ENCODE peak calls at places on chromosomes 11 and 22, in ten cellular contexts. P is A549, G is heart right ventricle, A is HCT116, D is PC-3, L is AG04450, B is fibroblast of lung, Y is SK-N-SH, V is tibial nerve, E is pancreas. U is an unnamed sample.

GRCh38 chr11:118211006-118211405 is 13.8 kb downstream of the JAML start:
- DNase-seq in P (no peak), G (peak), A (no peak), D (no peak), L (no peak), B (no peak), Y (no peak), V (no peak), E (no peak), U (no peak)

GRCh38 chr22:46021577-46021976 is 44.6 kb upstream of the WNT7B start:
- DNase-seq in P (no peak), G (no peak), A (no peak), D (no peak), L (no peak), B (no peak), Y (no peak), V (no peak), E (no peak), U (no peak)

GRCh38 chr11:8777907-8778767 is 95.5 kb downstream of the RPL27A start:
- DNase-seq in P (no peak), G (peak), A (no peak), D (no peak), L (no peak), B (peak), Y (no peak), V (no peak), E (peak), U (no peak)

GRCh38 chr11:103581680-103582265 is 454.7 kb upstream of the DDI1 start:
- DNase-seq in P (no peak), G (no peak), A (no peak), D (no peak), L (no peak), B (no peak), Y (no peak), V (no peak), E (no peak), U (no peak)

GRCh38 chr11:69848196-69848595 is 29.0 kb upstream of the FGF3 start:
- DNase-seq in P (no peak), G (no peak), A (no peak), D (peak), L (no peak), B (peak), Y (no peak), V (no peak), E (no peak), U (no peak)

GRCh38 chr22:36292823-36293530 is 40.0 kb downstream of the APOL1 start:
- DNase-seq in P (no peak), G (no peak), A (no peak), D (no peak), L (no peak), B (no peak), Y (no peak), V (no peak), E (peak), U (no peak)

GRCh38 chr11:123742778-123743177 is 1.3 kb upstream of the ZNF202 start:
- DNase-seq in P (no peak), G (no peak), A (no peak), D (no peak), L (no peak), B (no peak), Y (no peak), V (no peak), E (no peak), U (no peak)

GRCh38 chr11:94175545-94175944 is 46.9 kb downstream of the PANX1 start:
- DNase-seq in P (no peak), G (no peak), A (no peak), D (no peak), L (no peak), B (peak), Y (no peak), V (no peak), E (no peak), U (peak)

GRCh38 chr11:131179867-131180266 is 190.5 kb upstream of the NTM start:
- DNase-seq in P (no peak), G (no peak), A (no peak), D (no peak), L (no peak), B (no peak), Y (no peak), V (no peak), E (no peak), U (no peak)

GRCh38 chr11:47725445-47726442 is 10.6 kb upstream of the AGBL2 start:
- DNase-seq in P (no peak), G (no peak), A (no peak), D (no peak), L (no peak), B (peak), Y (no peak), V (no peak), E (no peak), U (no peak)

DNA sequence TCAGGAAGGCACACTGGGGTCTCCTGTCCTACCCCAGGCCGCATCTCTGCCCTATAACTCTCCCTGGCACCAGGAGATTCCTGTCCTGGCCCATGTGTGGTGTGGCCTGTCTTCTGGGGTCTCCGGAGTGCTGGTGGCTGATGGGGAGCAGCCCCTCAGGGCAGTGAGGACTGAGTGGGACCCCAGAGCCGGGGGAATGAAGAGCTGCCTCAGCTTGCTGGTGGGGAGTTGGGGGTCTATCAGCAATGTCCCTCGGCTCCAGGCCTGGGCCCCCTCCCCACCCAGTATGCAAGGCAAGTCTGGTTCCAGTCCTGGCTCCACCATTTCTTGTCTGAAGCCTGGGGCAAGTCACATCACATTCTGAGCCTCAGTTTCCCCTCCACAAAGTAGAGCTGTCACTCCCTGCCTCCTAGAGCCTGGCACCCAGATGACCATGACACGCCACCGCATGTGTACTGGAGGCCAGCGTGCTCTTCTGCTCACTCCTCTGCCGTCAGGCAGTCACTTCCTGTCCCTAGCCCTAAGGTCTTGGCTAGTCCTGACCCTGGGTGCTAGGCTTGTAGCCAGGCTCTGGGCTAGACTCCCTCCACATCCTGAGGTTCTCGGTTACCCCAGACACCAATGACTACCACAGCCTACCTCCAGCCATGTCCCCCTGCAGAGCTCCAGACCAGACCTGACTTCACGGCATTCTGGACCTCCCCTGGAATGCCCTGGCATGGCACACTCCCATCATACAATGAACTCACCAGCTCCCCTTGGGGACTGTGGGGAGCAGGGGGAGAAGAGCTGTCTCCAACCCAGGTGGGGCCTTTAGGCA is 12.8 kb downstream of the ARAP1 start:
- DNase-seq in P (no peak), G (no peak), A (no peak), D (no peak), L (no peak), B (no peak), Y (no peak), V (no peak), E (peak), U (no peak)
- H3K27ac ChIP-seq in P (no peak), G (peak), A (no peak), D (no peak), L (no peak), B (no peak), Y (no peak), V (peak), E (no peak), U (no peak)

GRCh38 chr11:1011320-1011698 is 25.2 kb downstream of the MUC6 start:
- DNase-seq in P (no peak), G (no peak), A (no peak), D (no peak), L (no peak), B (no peak), Y (no peak), V (no peak), E (peak), U (no peak)

GRCh38 chr11:1013628-1013935 is 22.9 kb downstream of the MUC6 start:
- DNase-seq in P (no peak), G (no peak), A (no peak), D (no peak), L (no peak), B (no peak), Y (no peak), V (no peak), E (no peak), U (no peak)

GRCh38 chr11:1012740-1013627 is 23.5 kb downstream of the MUC6 start:
- DNase-seq in P (no peak), G (no peak), A (no peak), D (no peak), L (no peak), B (no peak), Y (no peak), V (no peak), E (no peak), U (no peak)

GRCh38 chr11:1010551-1011319 is 25.8 kb downstream of the MUC6 start:
- DNase-seq in P (no peak), G (no peak), A (no peak), D (no peak), L (no peak), B (no peak), Y (no peak), V (no peak), E (peak), U (no peak)

DNA sequence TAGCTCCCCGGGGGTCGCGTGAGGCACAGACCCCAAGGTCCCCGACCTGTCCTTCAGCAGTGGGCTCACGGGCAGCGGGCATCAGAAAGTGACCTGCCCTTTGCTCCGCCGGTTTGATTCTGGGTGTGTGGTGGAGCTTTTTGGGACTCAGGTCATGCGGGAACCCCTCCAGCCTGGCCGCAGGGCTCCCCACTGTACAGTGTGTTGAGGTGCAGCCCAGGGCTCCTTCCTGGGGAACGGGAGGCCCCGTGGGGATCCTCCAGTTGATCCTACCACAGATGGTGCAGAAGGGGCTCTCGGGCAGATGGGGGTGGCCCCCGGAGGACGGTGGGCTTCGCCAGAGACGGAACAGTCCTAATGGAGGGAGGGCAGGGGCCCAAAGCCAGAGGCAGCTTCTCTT is 24.2 kb downstream of the MUC6 start:
- DNase-seq in P (no peak), G (no peak), A (no peak), D (no peak), L (no peak), B (no peak), Y (no peak), V (no peak), E (no peak), U (no peak)
- H3K27ac ChIP-seq in P (no peak), G (no peak), A (no peak), D (no peak), L (no peak), B (no peak), Y (no peak), V (no peak), E (no peak), U (no peak)

GRCh38 chr11:63609971-63610580 is 4.2 kb downstream of the PLAAT3 start:
- DNase-seq in P (no peak), G (no peak), A (no peak), D (no peak), L (no peak), B (no peak), Y (no peak), V (no peak), E (no peak), U (no peak)
- H3K27ac ChIP-seq in P (no peak), G (peak), A (no peak), D (no peak), L (no peak), B (no peak), Y (no peak), V (peak), E (peak), U (no peak)

DNA sequence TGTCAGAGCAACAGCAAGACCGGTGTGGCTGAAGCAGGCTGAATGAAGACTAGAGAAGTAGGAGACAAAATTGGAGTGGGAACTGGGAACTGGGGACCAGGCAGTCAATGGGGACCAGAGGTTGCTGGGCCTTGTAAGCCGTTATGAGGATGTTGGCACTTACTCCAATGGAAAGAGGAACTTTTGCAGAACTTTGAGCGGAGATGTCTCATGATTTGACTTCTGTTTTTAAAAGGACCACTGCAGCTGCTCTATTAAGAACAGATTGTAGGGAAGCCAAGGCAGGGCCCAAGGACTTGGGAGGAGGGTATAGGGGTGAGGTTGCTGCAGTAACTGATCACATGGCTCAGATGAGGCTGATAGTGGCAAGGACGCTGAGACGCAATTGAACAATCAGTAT is 34.2 kb downstream of the IL18 start:
- DNase-seq in P (no peak), G (peak), A (no peak), D (no peak), L (no peak), B (no peak), Y (no peak), V (no peak), E (no peak), U (no peak)
- H3K27ac ChIP-seq in P (peak), G (no peak), A (peak), D (no peak), L (no peak), B (no peak), Y (no peak), V (no peak), E (no peak), U (no peak)

U was measured in epithelial cell of prostate.